ENCODE peak calls at places on chromosomes 7 and 10, in four cellular contexts. J, B, S and P are unnamed samples.

GRCh38 chr10:49398000-49398861 is 2.3 kb upstream of the DRGX start:
- DNase-seq in B (peak), S (peak), J (peak), P (peak)

GRCh38 chr10:73953665-73954064 is 42.7 kb downstream of the PLAU start:
- DNase-seq in J (no peak), B (peak), S (no peak), P (no peak)

GRCh38 chr7:116499168-116500070 is at the start of gene CAV2:
- DNase-seq in S (peak), J (no peak), B (peak), P (no peak)

GRCh38 chr10:15113766-15114165 is 16.6 kb downstream of the RPP38 start:
- DNase-seq in B (no peak), J (no peak), S (no peak), P (no peak)

GRCh38 chr10:118968482-118968881 is 61.0 kb upstream of the NANOS1 start:
- DNase-seq in S (no peak), J (no peak), B (no peak), P (no peak)

GRCh38 chr7:27890205-27890849 is 150.4 kb downstream of the TAX1BP1 start:
- DNase-seq in B (no peak), S (no peak), J (no peak), P (no peak)

GRCh38 chr7:133702078-133702477 is 425.1 kb upstream of the LRGUK start:
- DNase-seq in B (no peak), J (no peak), S (no peak), P (no peak)

GRCh38 chr10:102802920-102803534 is 34.2 kb downstream of the CYP17A1 start:
- DNase-seq in B (peak), S (peak), J (no peak), P (peak)

GRCh38 chr10:15748137-15748536 is 28.4 kb upstream of the ITGA8 start:
- DNase-seq in J (no peak), S (no peak), B (no peak), P (no peak)

GRCh38 chr7:44277391-44277790 is 48.0 kb downstream of the CAMK2B start:
- DNase-seq in S (peak), B (no peak), J (no peak), P (no peak)

GRCh38 chr10:79176949-79177602 is 108.3 kb downstream of the ZMIZ1 start:
- DNase-seq in J (no peak), S (no peak), B (no peak), P (no peak)

GRCh38 chr10:90175161-90175681 is 473.8 kb downstream of the KIF20B start:
- DNase-seq in J (no peak), B (no peak), S (no peak), P (no peak)

GRCh38 chr10:65787571-65787970 is 1138.3 kb upstream of the LRRTM3 start:
- DNase-seq in S (no peak), J (no peak), B (no peak), P (no peak)

GRCh38 chr10:127736222-127736914 is 617 bp upstream of the FOXI2 start:
- DNase-seq in S (no peak), J (no peak), B (no peak), P (no peak)

GRCh38 chr10:74290703-74291102 is 139.7 kb downstream of the ADK start:
- DNase-seq in B (no peak), S (no peak), J (no peak), P (no peak)

GRCh38 chr7:92159-92767 is 100.1 kb upstream of the FAM20C start:
- DNase-seq in B (no peak), S (peak), J (no peak), P (no peak)

GRCh38 chr7:40604601-40605438 is 470.0 kb downstream of the SUGCT start:
- DNase-seq in J (no peak), S (peak), B (peak), P (no peak)

GRCh38 chr10:73043766-73044377 is 52.8 kb downstream of the P4HA1 start:
- DNase-seq in J (no peak), S (no peak), B (no peak), P (no peak)

GRCh38 chr10:554182-554848 is 135.2 kb downstream of the DIP2C start:
- DNase-seq in J (no peak), S (peak), B (no peak), P (no peak)

GRCh38 chr7:135160098-135160857 is 10.2 kb downstream of the CYREN start:
- DNase-seq in B (no peak), J (no peak), S (no peak), P (no peak)

GRCh38 chr10:99394761-99395386 is 35.5 kb downstream of the GOT1 start:
- DNase-seq in J (no peak), B (no peak), S (no peak), P (no peak)

GRCh38 chr10:73262105-73262730 is 9.8 kb upstream of the MRPS16 start:
- DNase-seq in S (no peak), J (no peak), B (no peak), P (no peak)

GRCh38 chr10:129718548-129719414 is 245.3 kb downstream of the EBF3 start:
- DNase-seq in B (no peak), S (peak), J (no peak), P (no peak)

GRCh38 chr10:78890506-78890905 is 178.3 kb upstream of the ZMIZ1 start:
- DNase-seq in J (no peak), S (no peak), B (no peak), P (no peak)

GRCh38 chr10:110642980-110643655 is 1.0 kb upstream of the RBM20 start:
- DNase-seq in S (no peak), B (no peak), J (no peak), P (no peak)

GRCh38 chr7:4014649-4015048 is 667.4 kb upstream of the FOXK1 start:
- DNase-seq in J (no peak), B (no peak), S (no peak), P (no peak)

GRCh38 chr7:131196808-131197207 is 130.9 kb upstream of the MKLN1 start:
- DNase-seq in B (no peak), J (no peak), S (no peak), P (no peak)

GRCh38 chr7:22137466-22137865 is 191.8 kb upstream of the CDCA7L start:
- DNase-seq in S (no peak), B (no peak), J (no peak), P (no peak)